ENCODE peak calls at places on chromosomes 7 and 10, in seven cellular contexts. D, R, G, E, V, F and U are unnamed samples.

GRCh38 chr7:141974831-141975230 is 1.3 kb upstream of the TAS2R38 start:
- DNase-seq in D (no peak), R (no peak), G (peak; percentile 21), E (peak; percentile 6), V (no peak), F (no peak), U (peak; percentile 20)

GRCh38 chr7:135742371-135742770 is 6.2 kb downstream of the FAM180A start:
- DNase-seq in D (no peak), R (peak; percentile 45), G (no peak), E (peak; percentile 86), V (no peak), F (no peak), U (no peak)

GRCh38 chr7:151884276-151885201 is 7.6 kb upstream of the PRKAG2 start:
- DNase-seq in D (no peak), R (no peak), G (no peak), E (no peak), V (no peak), F (peak; percentile 24), U (no peak)

GRCh38 chr7:100081535-100082102 is at the start of gene ZNF3:
- DNase-seq in D (peak; percentile 97), R (peak; percentile 100), G (peak; percentile 99), E (peak; percentile 99), V (peak; percentile 98), F (peak; percentile 99), U (peak; percentile 98)

GRCh38 chr10:16894834-16895233 is 77.6 kb upstream of the RSU1 start:
- DNase-seq in D (no peak), R (peak; percentile 8), G (no peak), E (peak; percentile 22), V (no peak), F (no peak), U (no peak)

GRCh38 chr10:32957341-32958084 is 517 bp downstream of the ITGB1 start:
- DNase-seq in D (peak; percentile 60), R (no peak), G (no peak), E (no peak), V (peak; percentile 66), F (peak; percentile 90), U (no peak)

GRCh38 chr10:35588836-35589235 is 16.3 kb upstream of the GJD4 start:
- DNase-seq in D (no peak), R (no peak), G (no peak), E (no peak), V (no peak), F (no peak), U (no peak)

GRCh38 chr10:33521062-33521461 is 186.6 kb upstream of the NRP1 start:
- DNase-seq in D (no peak), R (peak; percentile 46), G (no peak), E (no peak), V (no peak), F (no peak), U (no peak)

GRCh38 chr10:35259769-35260397 is 76.4 kb upstream of the CCNY start:
- DNase-seq in D (no peak), R (peak; percentile 94), G (peak; percentile 93), E (peak; percentile 97), V (no peak), F (no peak), U (peak; percentile 92)

GRCh38 chr10:97748116-97748515 is 11.2 kb downstream of the ZFYVE27 start:
- DNase-seq in D (no peak), R (no peak), G (no peak), E (no peak), V (no peak), F (no peak), U (no peak)

GRCh38 chr10:90965720-90966119 is 44.8 kb upstream of the ANKRD1 start:
- DNase-seq in D (peak; percentile 20), R (no peak), G (no peak), E (no peak), V (no peak), F (no peak), U (no peak)

GRCh38 chr10:46267132-46267985 is 19.4 kb upstream of the ANTXRL start:
- DNase-seq in D (no peak), R (no peak), G (no peak), E (no peak), V (no peak), F (no peak), U (no peak)

GRCh38 chr7:23530355-23530754 is 1.4 kb downstream of the TRA2A start:
- DNase-seq in D (no peak), R (peak; percentile 20), G (peak; percentile 57), E (peak; percentile 44), V (no peak), F (no peak), U (peak; percentile 22)

GRCh38 chr10:77274046-77274795 is 363.4 kb downstream of the KCNMA1 start:
- DNase-seq in D (no peak), R (peak; percentile 79), G (no peak), E (peak; percentile 65), V (no peak), F (no peak), U (peak; percentile 56)

GRCh38 chr7:68770649-68771048 is 827.6 kb upstream of the AUTS2 start:
- DNase-seq in D (peak; percentile 69), R (no peak), G (no peak), E (no peak), V (peak; percentile 68), F (peak; percentile 71), U (no peak)

GRCh38 chr7:82464372-82464771 is 20.8 kb upstream of the CACNA2D1 start:
- DNase-seq in D (no peak), R (no peak), G (no peak), E (no peak), V (no peak), F (no peak), U (no peak)

GRCh38 chr10:77317221-77317620 is 320.4 kb downstream of the KCNMA1 start:
- DNase-seq in D (no peak), R (no peak), G (no peak), E (no peak), V (no peak), F (no peak), U (no peak)

GRCh38 chr7:100682228-100682741 is 8.7 kb downstream of the GNB2 start:
- DNase-seq in D (no peak), R (peak; percentile 57), G (peak; percentile 33), E (peak; percentile 64), V (no peak), F (peak; percentile 77), U (no peak)

GRCh38 chr7:101077303-101078086 is 7.8 kb upstream of the TRIM56 start:
- DNase-seq in D (peak; percentile 63), R (peak; percentile 86), G (peak; percentile 79), E (peak; percentile 63), V (peak; percentile 66), F (peak; percentile 88), U (peak; percentile 75)

GRCh38 chr7:1849351-1849951 is 179.4 kb downstream of the ELFN1 start:
- DNase-seq in D (no peak), R (peak; percentile 0), G (no peak), E (no peak), V (peak; percentile 10), F (peak; percentile 48), U (no peak)

GRCh38 chr10:86862373-86862772 is 95.0 kb downstream of the MMRN2 start:
- DNase-seq in D (no peak), R (no peak), G (no peak), E (no peak), V (no peak), F (no peak), U (no peak)

GRCh38 chr10:120580651-120581259 is 123.7 kb downstream of the PLPP4 start:
- DNase-seq in D (no peak), R (no peak), G (no peak), E (no peak), V (no peak), F (no peak), U (no peak)

GRCh38 chr10:110857265-110858158 is 14.2 kb upstream of the PDCD4 start:
- DNase-seq in D (no peak), R (peak; percentile 56), G (peak; percentile 72), E (peak; percentile 74), V (no peak), F (no peak), U (peak; percentile 18)

GRCh38 chr7:143408686-143409551 is at the start of gene EPHA1:
- DNase-seq in D (no peak), R (peak; percentile 35), G (no peak), E (no peak), V (no peak), F (peak; percentile 83), U (no peak)
- TF ChIP-seq CTCF in D (peak; percentile 45), R (no peak), G (peak; percentile 49), E (peak; percentile 26), V (peak; percentile 34), F (peak; percentile 59), U (peak; percentile 49)

GRCh38 chr7:55365103-55365679 is at the start of gene LANCL2:
- DNase-seq in D (no peak), R (peak; percentile 63), G (peak; percentile 55), E (peak; percentile 48), V (no peak), F (no peak), U (no peak)

GRCh38 chr7:55365680-55366460 is 733 bp downstream of the LANCL2 start:
- DNase-seq in D (peak; percentile 96), R (peak; percentile 99), G (peak; percentile 98), E (peak; percentile 95), V (peak; percentile 96), F (peak; percentile 99), U (peak; percentile 91)

GRCh38 chr7:55361560-55361959 is 3.6 kb upstream of the LANCL2 start:
- DNase-seq in D (no peak), R (no peak), G (no peak), E (no peak), V (no peak), F (no peak), U (no peak)

GRCh38 chr7:55362927-55363326 is 2.2 kb upstream of the LANCL2 start:
- DNase-seq in D (no peak), R (no peak), G (no peak), E (no peak), V (no peak), F (no peak), U (no peak)

DNA sequence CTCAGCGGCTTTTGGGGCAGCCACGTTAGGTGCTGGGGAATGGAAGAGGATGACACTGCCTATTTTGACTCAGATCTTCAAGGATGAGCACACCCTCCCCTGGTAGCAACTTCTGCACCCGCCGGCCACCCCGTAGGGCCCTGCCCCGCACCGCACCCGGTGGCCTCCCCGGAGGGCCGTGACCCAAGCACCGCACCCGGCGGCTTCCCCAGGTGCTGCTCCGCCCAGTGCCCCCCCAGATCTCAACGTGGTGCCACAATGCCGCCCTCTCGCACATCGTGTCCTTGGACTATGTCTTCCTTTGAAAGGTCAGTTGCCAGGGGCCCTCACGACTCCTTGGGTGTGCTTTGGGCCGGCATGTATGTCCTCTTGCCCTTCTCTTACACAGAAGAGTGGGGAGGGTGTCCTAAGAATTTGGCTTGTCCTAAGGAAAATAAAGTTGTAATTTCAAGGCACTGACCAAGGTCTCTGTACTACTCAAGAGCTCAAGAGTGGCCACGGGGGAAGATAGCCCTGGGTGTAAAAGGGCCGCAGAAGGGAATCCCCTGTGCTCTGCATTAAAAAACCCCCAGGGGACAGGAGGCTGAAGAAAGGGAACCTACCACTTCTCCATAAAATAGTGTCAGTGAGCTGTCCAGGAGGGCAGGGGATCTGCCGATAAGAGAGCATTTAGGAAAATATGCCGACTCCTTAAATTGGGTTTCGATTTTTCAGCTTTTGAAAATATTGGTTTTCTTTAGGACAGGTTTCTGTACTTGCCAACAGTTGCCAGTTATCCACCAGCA is 1.6 kb upstream of the LANCL2 start:
- DNase-seq in D (no peak), R (no peak), G (no peak), E (no peak), V (peak; percentile 8), F (peak; percentile 74), U (no peak)
- H3K4me3 ChIP-seq in D (no peak overlapping the region), R (no peak overlapping the region), G (no peak overlapping the region), E (no peak overlapping the region), V (no peak overlapping the region), F (no peak overlapping the region), U (no peak overlapping the region)

GRCh38 chr10:49379596-49380410 is 16.1 kb downstream of the DRGX start:
- DNase-seq in D (no peak), R (no peak), G (peak; percentile 30), E (no peak), V (no peak), F (no peak), U (no peak)
- TF ChIP-seq CTCF in D (peak; percentile 42), R (peak; percentile 7), G (peak; percentile 42), E (peak; percentile 16), V (no peak), F (no peak), U (peak; percentile 56)

GRCh38 chr7:129169171-129169643 is 19.2 kb upstream of the SMO start:
- DNase-seq in D (peak; percentile 58), R (peak; percentile 35), G (peak; percentile 33), E (peak; percentile 19), V (peak; percentile 68), F (peak; percentile 80), U (no peak)
- H3K4me3 ChIP-seq in D (peak overlapping the region; percentile 70), R (peak overlapping the region; percentile 45), G (peak overlapping the region; percentile 62), E (peak overlapping the region; percentile 45), V (peak overlapping the region; percentile 28), F (no peak overlapping the region), U (peak overlapping the region; percentile 59)